ENCODE peak calls at places on chromosomes 6 and 20, in five cellular contexts. One of them, this sample, is unnamed.

GRCh38 chr20:38617011-38617829 is 15.6 kb downstream of the ARHGAP40 start:
- DNase-seq in HCT116: no peak
- DNase-seq in CD4-positive, CD25-positive, alpha-beta regulatory T cell: no peak
- DNase-seq in H1: no peak
- DNase-seq in lower lobe of right lung: no peak
- DNase-seq in this sample: peak

GRCh38 chr6:75528423-75528822 is 34.8 kb upstream of the FILIP1 start:
- DNase-seq in HCT116: no peak
- DNase-seq in CD4-positive, CD25-positive, alpha-beta regulatory T cell: no peak
- DNase-seq in lower lobe of right lung: no peak
- DNase-seq in H1: no peak
- DNase-seq in this sample: peak

GRCh38 chr6:148570456-148570855 is 176.4 kb upstream of the UST start:
- DNase-seq in lower lobe of right lung: no peak
- DNase-seq in H1: no peak
- DNase-seq in CD4-positive, CD25-positive, alpha-beta regulatory T cell: no peak
- DNase-seq in HCT116: no peak
- DNase-seq in this sample: no peak

GRCh38 chr6:17200395-17200794 is 80.8 kb upstream of the RBM24 start:
- DNase-seq in CD4-positive, CD25-positive, alpha-beta regulatory T cell: no peak
- DNase-seq in HCT116: no peak
- DNase-seq in H1: peak
- DNase-seq in lower lobe of right lung: no peak
- DNase-seq in this sample: no peak

GRCh38 chr6:24991748-24992467 is 56.1 kb upstream of the RIPOR2 start:
- DNase-seq in H1: no peak
- DNase-seq in CD4-positive, CD25-positive, alpha-beta regulatory T cell: peak
- DNase-seq in lower lobe of right lung: peak
- DNase-seq in HCT116: peak
- DNase-seq in this sample: peak

GRCh38 chr6:130134594-130134993 is 88.2 kb downstream of the SAMD3 start:
- DNase-seq in CD4-positive, CD25-positive, alpha-beta regulatory T cell: peak
- DNase-seq in HCT116: no peak
- DNase-seq in lower lobe of right lung: no peak
- DNase-seq in H1: no peak
- DNase-seq in this sample: no peak

GRCh38 chr6:141105481-141105880 is 1027.2 kb upstream of the GJE1 start:
- DNase-seq in H1: no peak
- DNase-seq in CD4-positive, CD25-positive, alpha-beta regulatory T cell: no peak
- DNase-seq in HCT116: no peak
- DNase-seq in lower lobe of right lung: no peak
- DNase-seq in this sample: peak

GRCh38 chr6:109009761-109010612 is 84.7 kb downstream of the SESN1 start:
- DNase-seq in lower lobe of right lung: no peak
- DNase-seq in CD4-positive, CD25-positive, alpha-beta regulatory T cell: no peak
- DNase-seq in HCT116: no peak
- DNase-seq in H1: no peak
- DNase-seq in this sample: no peak

GRCh38 chr6:167678102-167679101 is 148.3 kb upstream of the AFDN start:
- DNase-seq in lower lobe of right lung: no peak
- DNase-seq in CD4-positive, CD25-positive, alpha-beta regulatory T cell: no peak
- DNase-seq in HCT116: no peak
- DNase-seq in H1: peak
- DNase-seq in this sample: no peak

GRCh38 chr6:31813463-31813849 is 1.6 kb downstream of the HSPA1L start:
- DNase-seq in CD4-positive, CD25-positive, alpha-beta regulatory T cell: no peak
- DNase-seq in lower lobe of right lung: peak
- DNase-seq in H1: no peak
- DNase-seq in HCT116: no peak
- DNase-seq in this sample: no peak

GRCh38 chr6:31815025-31815838 is at the start of the genes HSPA1A and HSPA1L:
- DNase-seq in lower lobe of right lung: peak
- DNase-seq in HCT116: no peak
- DNase-seq in CD4-positive, CD25-positive, alpha-beta regulatory T cell: peak
- DNase-seq in H1: peak
- DNase-seq in this sample: peak

GRCh38 chr6:31814677-31815024 is 432 bp downstream of the HSPA1L start:
- DNase-seq in HCT116: peak
- DNase-seq in CD4-positive, CD25-positive, alpha-beta regulatory T cell: peak
- DNase-seq in lower lobe of right lung: peak
- DNase-seq in H1: peak
- DNase-seq in this sample: peak

GRCh38 chr6:31806470-31807272 is at the start of gene LSM2:
- DNase-seq in H1: peak
- DNase-seq in lower lobe of right lung: peak
- DNase-seq in CD4-positive, CD25-positive, alpha-beta regulatory T cell: peak
- DNase-seq in HCT116: peak
- DNase-seq in this sample: peak

GRCh38 chr6:31811645-31812044 is 3.4 kb downstream of the HSPA1L start:
- DNase-seq in lower lobe of right lung: peak
- DNase-seq in HCT116: no peak
- DNase-seq in H1: no peak
- DNase-seq in CD4-positive, CD25-positive, alpha-beta regulatory T cell: no peak
- DNase-seq in this sample: no peak
- H3K4me3 ChIP-seq in lower lobe of right lung: no peak
- H3K4me3 ChIP-seq in HCT116: no peak
- H3K4me3 ChIP-seq in H1: no peak
- H3K4me3 ChIP-seq in CD4-positive, CD25-positive, alpha-beta regulatory T cell: no peak
- H3K4me3 ChIP-seq in this sample: no peak

DNA sequence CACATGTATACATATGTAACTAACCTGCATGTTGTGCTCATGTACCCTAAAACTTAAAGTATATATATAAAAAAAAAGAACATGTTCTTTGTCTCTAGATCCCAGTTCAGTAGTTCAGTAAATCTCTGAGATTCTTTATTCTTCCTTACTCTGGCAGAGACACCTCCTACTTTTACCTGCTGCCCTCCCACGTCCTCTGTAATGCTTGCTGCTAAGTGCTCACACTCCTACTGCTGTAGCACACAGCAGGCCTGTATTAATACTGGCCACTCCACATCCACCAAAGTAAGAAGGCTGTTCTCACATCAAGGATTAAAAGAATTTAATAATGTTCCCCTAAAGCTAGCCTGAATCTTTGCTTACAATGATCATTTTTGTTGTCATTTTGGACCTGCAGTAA is 648.4 kb upstream of the EYS start:
- DNase-seq in lower lobe of right lung: no peak
- DNase-seq in HCT116: no peak
- DNase-seq in H1: no peak
- DNase-seq in CD4-positive, CD25-positive, alpha-beta regulatory T cell: no peak
- DNase-seq in this sample: no peak
- H3K4me3 ChIP-seq in lower lobe of right lung: no peak
- H3K4me3 ChIP-seq in HCT116: no peak
- H3K4me3 ChIP-seq in H1: no peak
- H3K4me3 ChIP-seq in CD4-positive, CD25-positive, alpha-beta regulatory T cell: no peak
- H3K4me3 ChIP-seq in this sample: no peak

DNA sequence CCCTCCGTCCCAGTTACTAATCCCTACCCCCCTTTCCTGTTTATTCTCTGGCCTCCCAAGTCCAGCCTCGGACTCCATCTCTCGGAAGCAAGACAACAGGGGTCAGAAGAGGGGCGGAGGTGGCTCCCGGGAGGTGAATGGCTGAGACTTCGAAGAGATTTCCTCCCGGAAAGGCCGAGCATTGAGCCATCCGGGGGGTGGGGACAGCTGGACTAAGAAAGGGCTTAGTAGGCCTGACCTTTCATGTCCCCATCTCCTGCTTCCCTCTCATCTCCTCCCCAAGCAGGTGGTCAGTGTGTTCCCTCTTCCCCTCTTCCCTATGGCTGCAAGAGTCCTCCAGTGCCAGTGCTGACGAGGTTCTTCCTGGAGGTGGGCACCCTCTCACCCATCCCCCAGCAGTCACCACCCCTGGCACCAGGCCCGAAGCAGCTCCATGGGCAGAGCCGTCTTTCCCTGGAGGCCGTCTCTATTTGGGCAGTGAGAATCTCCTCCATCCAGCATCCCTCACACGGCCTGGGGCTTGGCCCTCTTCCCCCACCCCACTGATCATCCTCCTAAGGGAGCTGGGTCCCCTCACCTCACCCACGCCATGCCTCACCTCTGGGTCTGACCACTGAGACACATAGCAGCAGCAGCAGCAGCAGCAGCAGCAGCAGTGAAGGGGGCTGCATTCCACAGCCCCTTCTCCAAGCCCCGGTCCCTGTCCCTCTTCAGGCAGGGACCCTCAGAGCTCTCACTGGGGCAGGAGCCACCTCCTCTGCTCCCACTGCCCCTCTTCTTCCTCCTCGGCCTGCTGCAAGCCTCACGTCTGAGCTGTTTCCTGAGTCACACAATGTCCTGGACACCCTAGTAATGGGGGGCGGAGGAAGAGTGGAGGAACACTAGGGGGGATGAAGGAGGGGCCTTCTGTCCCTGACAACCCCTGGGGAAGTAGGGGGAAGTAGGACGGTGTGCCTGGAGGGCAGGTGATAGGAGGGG is at the start of gene NOTCH4:
- DNase-seq in lower lobe of right lung: no peak
- DNase-seq in CD4-positive, CD25-positive, alpha-beta regulatory T cell: no peak
- DNase-seq in H1: no peak
- DNase-seq in HCT116: no peak
- DNase-seq in this sample: no peak
- H3K4me3 ChIP-seq in lower lobe of right lung: peak
- H3K4me3 ChIP-seq in CD4-positive, CD25-positive, alpha-beta regulatory T cell: no peak
- H3K4me3 ChIP-seq in H1: no peak
- H3K4me3 ChIP-seq in HCT116: no peak
- H3K4me3 ChIP-seq in this sample: no peak

GRCh38 chr6:87136963-87137362 is 18.4 kb upstream of the ZNF292 start:
- DNase-seq in CD4-positive, CD25-positive, alpha-beta regulatory T cell: no peak
- DNase-seq in lower lobe of right lung: no peak
- DNase-seq in HCT116: no peak
- DNase-seq in H1: no peak
- DNase-seq in this sample: no peak

GRCh38 chr6:87139236-87139635 is 16.1 kb upstream of the ZNF292 start:
- DNase-seq in H1: no peak
- DNase-seq in lower lobe of right lung: no peak
- DNase-seq in CD4-positive, CD25-positive, alpha-beta regulatory T cell: peak
- DNase-seq in HCT116: peak
- DNase-seq in this sample: peak
- H3K4me3 ChIP-seq in H1: no peak
- H3K4me3 ChIP-seq in lower lobe of right lung: no peak
- H3K4me3 ChIP-seq in CD4-positive, CD25-positive, alpha-beta regulatory T cell: no peak
- H3K4me3 ChIP-seq in HCT116: no peak
- H3K4me3 ChIP-seq in this sample: no peak

GRCh38 chr6:20403080-20403765 is 1.5 kb downstream of the E2F3 start:
- DNase-seq in CD4-positive, CD25-positive, alpha-beta regulatory T cell: peak
- DNase-seq in lower lobe of right lung: peak
- DNase-seq in H1: peak
- DNase-seq in HCT116: peak
- DNase-seq in this sample: peak
- H3K4me3 ChIP-seq in CD4-positive, CD25-positive, alpha-beta regulatory T cell: no peak
- H3K4me3 ChIP-seq in lower lobe of right lung: peak
- H3K4me3 ChIP-seq in H1: peak
- H3K4me3 ChIP-seq in HCT116: peak
- H3K4me3 ChIP-seq in this sample: peak